ENCODE peak calls at places on chromosomes 2 and 18, in five cellular contexts. H is uterus, L is small intestine, A is thoracic aorta, T is NT2/D1. K is an unnamed sample. For H3K27me3, the result is how much of the 10 kb centered on the place peaks cover.

GRCh38 chr2:206971805-206972204 is 32.5 kb downstream of the CPO start:
- DNase-seq in A (no peak), H (peak), L (no peak), T (no peak), K (no peak)

GRCh38 chr2:25250331-25251031 is 82.1 kb upstream of the POMC start:
- DNase-seq in T (no peak), A (no peak), H (no peak), L (no peak), K (no peak)

GRCh38 chr2:10220516-10221391 is 82.0 kb upstream of the HPCAL1 start:
- DNase-seq in H (no peak), L (no peak), A (no peak), T (no peak), K (peak)

GRCh38 chr2:130355578-130356431 is at the start of gene PTPN18:
- DNase-seq in T (no peak), A (peak), L (peak), H (peak), K (peak)

GRCh38 chr2:237773826-237774225 is 24.8 kb upstream of the RBM44 start:
- DNase-seq in A (no peak), T (no peak), H (no peak), L (no peak), K (no peak)

GRCh38 chr2:215931256-215931903 is 82.0 kb downstream of the MREG start:
- DNase-seq in A (peak), H (peak), T (peak), L (peak), K (peak)

GRCh38 chr2:122236152-122236892 is 480.9 kb downstream of the TSN start:
- DNase-seq in T (no peak), A (no peak), H (peak), L (no peak), K (peak)

GRCh38 chr2:100588071-100588786 is 25.4 kb downstream of the PDCL3 start:
- DNase-seq in T (no peak), A (no peak), H (no peak), L (peak), K (no peak)

GRCh38 chr2:218301176-218301819 is 9.0 kb upstream of the TMBIM1 start:
- DNase-seq in T (peak), H (peak), L (peak), A (peak), K (peak)

GRCh38 chr2:23383087-23383486 is 1.9 kb upstream of the KLHL29 start:
- DNase-seq in T (no peak), A (no peak), L (no peak), H (no peak), K (no peak)

GRCh38 chr2:105864262-105864661 is 119.5 kb downstream of the NCK2 start:
- DNase-seq in H (no peak), L (no peak), A (no peak), T (no peak), K (no peak)

GRCh38 chr2:30915485-30915884 is 108.2 kb upstream of the CAPN13 start:
- DNase-seq in H (no peak), L (peak), T (peak), A (no peak), K (peak)

GRCh38 chr2:16666453-16666801 is 793 bp upstream of the CYRIA start:
- DNase-seq in A (no peak), L (no peak), H (no peak), T (peak), K (peak)

GRCh38 chr2:66447676-66448075 is 12.8 kb downstream of the MEIS1 start:
- DNase-seq in A (no peak), T (no peak), L (no peak), H (no peak), K (no peak)

DNA sequence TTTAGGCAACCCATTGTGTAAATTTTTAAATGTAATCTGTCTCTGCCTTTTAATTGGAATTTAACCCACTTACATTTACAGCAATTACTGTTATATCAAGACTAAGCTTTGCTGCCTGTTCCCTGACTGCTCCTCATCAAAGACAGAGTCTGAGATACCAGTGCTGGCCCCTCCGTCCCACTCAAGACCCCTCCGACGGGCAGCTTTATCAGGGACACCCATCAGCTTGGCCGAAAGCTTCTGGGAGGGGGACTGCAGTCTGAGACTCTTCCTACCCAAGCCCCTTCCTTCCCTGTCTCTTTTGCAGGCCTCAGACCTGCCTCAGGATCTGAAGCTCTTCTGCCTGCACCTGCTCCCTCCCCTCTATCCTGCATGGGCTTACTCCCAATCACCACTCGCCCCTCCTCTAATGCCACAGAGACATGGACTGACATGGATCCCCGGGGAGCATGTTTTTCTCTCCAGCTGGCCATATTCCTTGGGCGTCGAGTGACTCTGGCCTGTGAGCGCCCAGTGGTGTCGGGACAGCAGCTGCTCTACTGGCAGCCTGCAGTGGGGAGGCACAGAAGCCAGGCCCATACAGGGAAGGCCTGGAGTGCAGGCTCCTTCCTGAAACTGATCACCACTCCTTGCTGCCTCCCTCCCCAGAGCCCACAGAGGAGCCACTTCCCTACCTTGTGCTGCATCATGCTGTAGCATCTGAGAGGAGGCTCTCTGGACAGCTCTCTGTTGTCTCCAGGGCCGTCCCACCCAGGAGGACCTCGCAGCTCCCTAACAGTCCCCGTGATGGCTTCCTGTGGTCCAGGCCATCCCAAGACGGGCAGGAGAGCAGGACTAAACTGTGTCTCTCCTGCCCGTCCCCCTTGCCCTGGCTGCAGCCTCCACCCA is 3.7 kb upstream of the KIF1A start:
- DNase-seq in L (no peak), T (no peak), H (no peak), A (no peak), K (no peak)
- H3K27me3 ChIP-seq in L (under half), T (half or more), H (under half), A (under half), K (half or more)

DNA sequence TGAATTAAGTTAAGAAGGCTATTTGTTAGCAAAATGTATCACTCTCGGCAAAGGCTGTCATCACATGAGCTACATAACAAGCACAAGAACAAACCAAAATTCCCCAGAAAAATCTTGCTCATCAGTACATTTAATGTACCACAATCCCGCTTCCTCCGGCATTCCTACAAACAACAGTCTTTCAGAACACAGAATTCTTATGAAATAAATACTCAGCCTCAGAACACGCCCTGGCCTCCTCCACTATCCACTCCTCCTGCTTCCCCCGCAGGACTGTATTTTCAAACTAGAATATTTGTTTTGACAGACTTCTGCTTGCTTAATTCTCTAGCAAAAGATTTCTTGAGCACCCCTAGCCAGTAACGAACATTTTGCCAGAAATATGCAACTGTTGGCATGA is 131.3 kb downstream of the THADA start:
- DNase-seq in L (no peak), H (peak), T (no peak), A (no peak), K (peak)
- H3K27me3 ChIP-seq in L (under half), H (under half), T (under half), A (under half), K (under half)

DNA sequence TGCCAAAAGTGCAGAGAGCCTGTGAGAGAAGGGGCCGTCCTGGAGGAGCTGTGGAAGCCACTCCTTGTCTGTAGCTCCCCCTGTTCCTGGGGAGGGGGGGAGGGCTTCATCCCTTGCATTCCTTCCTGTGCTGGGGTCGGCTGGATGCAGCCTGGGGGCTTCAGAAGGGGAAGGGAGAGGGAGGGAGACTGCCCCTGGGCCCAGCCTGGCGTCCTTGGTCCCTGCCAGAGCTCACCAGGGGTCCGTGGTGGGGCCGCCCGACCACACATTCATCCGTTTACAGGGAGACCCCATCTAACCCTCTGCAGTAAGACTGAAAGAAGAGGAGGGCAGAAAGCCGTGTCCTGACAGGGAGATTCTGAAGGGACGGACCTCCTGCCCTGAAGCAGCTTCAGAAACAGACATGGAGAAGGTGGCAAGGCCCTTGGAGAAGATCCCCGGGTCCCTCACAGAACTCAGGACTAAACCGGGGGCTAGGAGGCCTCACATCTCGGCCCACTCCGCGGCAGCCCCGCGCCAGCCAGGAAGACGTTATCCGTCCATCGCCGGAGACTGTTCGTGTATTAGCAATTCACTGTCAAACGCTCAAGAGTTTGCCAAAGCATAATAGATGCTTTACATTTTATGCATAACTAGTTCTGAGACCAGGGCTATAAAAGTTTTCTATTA is 258.2 kb upstream of the SALL3 start:
- DNase-seq in T (no peak), L (peak), H (no peak), A (no peak), K (no peak)
- H3K27me3 ChIP-seq in T (under half), L (under half), H (under half), A (under half), K (under half)

DNA sequence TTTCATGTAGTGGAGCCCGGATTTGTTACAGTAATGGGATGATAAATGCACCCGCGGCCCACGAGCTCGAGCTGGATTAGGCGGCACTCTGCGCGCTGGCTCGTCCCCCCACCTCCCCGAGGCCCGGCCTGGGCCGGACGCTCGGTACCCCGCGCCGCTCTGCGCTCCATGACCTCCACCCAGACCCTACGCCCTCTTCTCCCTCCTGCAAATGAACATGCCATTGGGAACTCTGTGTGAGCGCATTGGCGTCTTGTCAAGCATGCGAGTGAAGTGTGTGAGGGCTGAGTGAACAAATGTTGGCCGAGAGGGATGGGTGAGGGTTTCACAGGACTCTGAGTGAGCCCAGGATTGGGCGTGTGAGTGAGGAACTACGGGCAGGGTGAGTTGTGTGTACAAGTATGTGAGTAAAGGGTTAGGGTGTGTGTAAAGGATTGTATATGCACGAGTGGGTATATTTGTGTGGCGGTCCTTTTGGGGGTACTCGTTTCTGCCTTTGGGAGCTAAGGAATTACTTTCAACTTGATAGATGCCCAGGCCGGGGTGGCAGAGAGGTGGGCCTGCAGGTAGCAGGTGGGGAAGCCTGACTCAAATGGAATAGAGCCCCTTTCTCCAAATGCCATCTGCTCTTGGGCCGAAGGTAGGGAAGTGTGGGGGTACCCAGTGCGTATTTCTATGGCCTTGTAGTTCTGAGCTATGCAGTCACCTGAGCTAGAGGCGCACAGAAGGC is 2.9 kb upstream of the EN1 start:
- DNase-seq in T (no peak), A (no peak), H (no peak), L (no peak), K (no peak)
- H3K27me3 ChIP-seq in T (half or more), A (under half), H (under half), L (under half), K (under half)